ENCODE peak calls at places on chromosomes 1 and 21, in nine cellular contexts. U is gastrocnemius medialis, K is K562, T is heart left ventricle, L is testis, J is GM12892, W is breast epithelium, V is right lobe of liver, Y is erythroblast. Q is an unnamed sample.

GRCh38 chr1:221435510-221435909 is 306.4 kb downstream of the DUSP10 start:
- DNase-seq in U (no peak), K (peak), T (no peak), L (no peak), J (peak), W (no peak), V (no peak), Y (peak), Q (peak)

GRCh38 chr1:225653463-225654276 is 747 bp upstream of the ENAH start:
- DNase-seq in U (peak), K (no peak), T (peak), L (peak), J (no peak), W (peak), V (peak), Y (peak), Q (peak)

GRCh38 chr1:28456078-28456477 is 49.8 kb upstream of the RCC1 start:
- DNase-seq in U (no peak), K (no peak), T (no peak), L (no peak), J (no peak), W (no peak), V (no peak), Y (no peak), Q (peak)

GRCh38 chr1:51768971-51769601 is 109.4 kb downstream of the NRDC start:
- DNase-seq in U (no peak), K (peak), T (no peak), L (peak), J (peak), W (no peak), V (no peak), Y (peak), Q (peak)

GRCh38 chr1:55827350-55827749 is 612.2 kb upstream of the USP24 start:
- DNase-seq in U (no peak), K (no peak), T (no peak), L (no peak), J (no peak), W (no peak), V (no peak), Y (no peak), Q (peak)

GRCh38 chr1:115062542-115063004 is 26.7 kb downstream of the TSPAN2 start:
- DNase-seq in U (peak), K (no peak), T (peak), L (no peak), J (peak), W (peak), V (peak), Y (no peak), Q (peak)

GRCh38 chr1:200379431-200379755 is 30.4 kb downstream of the ZNF281 start:
- DNase-seq in U (no peak), K (no peak), T (no peak), L (no peak), J (no peak), W (no peak), V (no peak), Y (no peak), Q (peak)

GRCh38 chr21:38825901-38826300 is 20.2 kb downstream of the ETS2 start:
- DNase-seq in U (no peak), K (no peak), T (no peak), L (no peak), J (no peak), W (no peak), V (no peak), Y (no peak), Q (no peak)

GRCh38 chr1:109567823-109568222 is 19.4 kb downstream of the GNAI3 start:
- DNase-seq in U (no peak), K (no peak), T (no peak), L (no peak), J (no peak), W (no peak), V (no peak), Y (no peak), Q (no peak)

GRCh38 chr1:52204696-52205095 is 62.8 kb downstream of the ZFYVE9 start:
- DNase-seq in U (no peak), K (no peak), T (no peak), L (no peak), J (no peak), W (no peak), V (no peak), Y (no peak), Q (no peak)

GRCh38 chr1:209643295-209644020 is 8.8 kb downstream of the LAMB3 start:
- DNase-seq in U (peak), K (no peak), T (no peak), L (peak), J (no peak), W (no peak), V (no peak), Y (peak), Q (no peak)

GRCh38 chr1:204410764-204411450 is 710 bp downstream of the PPP1R15B start:
- DNase-seq in U (peak), K (peak), T (no peak), L (peak), J (peak), W (peak), V (peak), Y (peak), Q (peak)

GRCh38 chr1:14924012-14924452 is 229.5 kb upstream of the TMEM51 start:
- DNase-seq in U (peak), K (peak), T (peak), L (peak), J (peak), W (peak), V (peak), Y (peak), Q (peak)

GRCh38 chr1:19739628-19740027 is 60.1 kb downstream of the TMCO4 start:
- DNase-seq in U (no peak), K (no peak), T (no peak), L (no peak), J (no peak), W (no peak), V (peak), Y (no peak), Q (no peak)

DNA sequence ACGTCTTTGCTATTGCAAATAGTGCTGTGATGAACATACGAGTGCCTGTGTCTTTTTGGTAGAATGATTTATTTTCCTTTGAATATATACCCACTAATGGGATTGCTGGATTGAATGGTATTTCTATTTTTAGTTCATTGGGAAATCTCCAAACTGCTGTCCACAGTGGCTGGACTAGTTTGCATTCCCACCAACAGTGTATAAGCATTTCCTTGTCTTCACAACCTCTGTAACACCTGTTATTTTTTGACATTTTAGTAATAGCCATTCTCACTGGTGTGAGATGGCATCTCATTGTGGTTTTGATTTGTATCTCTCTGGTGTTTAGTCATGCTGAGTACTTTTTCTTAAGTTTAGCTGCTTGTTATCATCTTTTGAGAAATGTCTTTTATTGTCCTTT is 215.0 kb downstream of the FMN2 start:
- DNase-seq in U (no peak), K (no peak), T (no peak), L (no peak), J (no peak), W (no peak), V (no peak), Y (no peak), Q (no peak)
- TF ChIP-seq POLR2A in U (no peak), K (no peak), T (no peak), L (no peak), J (no peak), W (no peak), V (no peak), Y (no peak), Q (no peak)

GRCh38 chr1:26036756-26037281 is 9.1 kb downstream of the SLC30A2 start:
- DNase-seq in U (no peak), K (no peak), T (no peak), L (no peak), J (no peak), W (no peak), V (no peak), Y (no peak), Q (no peak)

GRCh38 chr1:26035959-26036755 is 9.8 kb downstream of the SLC30A2 start:
- DNase-seq in U (peak), K (peak), T (peak), L (peak), J (peak), W (peak), V (peak), Y (peak), Q (peak)

GRCh38 chr1:26037904-26038303 is 8.0 kb downstream of the SLC30A2 start:
- DNase-seq in U (peak), K (no peak), T (no peak), L (no peak), J (no peak), W (no peak), V (no peak), Y (no peak), Q (no peak)

GRCh38 chr1:26034504-26035202 is 11.3 kb downstream of the SLC30A2 start:
- DNase-seq in U (no peak), K (no peak), T (no peak), L (no peak), J (no peak), W (no peak), V (no peak), Y (no peak), Q (no peak)

GRCh38 chr1:26035203-26035958 is 10.5 kb downstream of the SLC30A2 start:
- DNase-seq in U (peak), K (peak), T (peak), L (peak), J (peak), W (peak), V (peak), Y (peak), Q (peak)
- TF ChIP-seq POLR2A in U (peak), K (peak), T (peak), L (no peak), J (no peak), W (peak), V (peak), Y (peak), Q (no peak)

GRCh38 chr1:157045251-157046218 is at the start of gene ARHGEF11:
- DNase-seq in U (peak), K (peak), T (peak), L (peak), J (peak), W (peak), V (peak), Y (peak), Q (peak)
- TF ChIP-seq POLR2A in U (peak), K (no peak), T (no peak), L (no peak), J (no peak), W (no peak), V (peak), Y (peak), Q (peak)

GRCh38 chr1:155172732-155173477 is at the start of gene KRTCAP2:
- DNase-seq in U (peak), K (peak), T (peak), L (peak), J (peak), W (peak), V (peak), Y (peak), Q (peak)
- TF ChIP-seq POLR2A in U (peak), K (peak), T (no peak), L (no peak), J (peak), W (peak), V (peak), Y (peak), Q (peak)

GRCh38 chr1:48469616-48470500 is 2.1 kb downstream of the SPATA6 start:
- DNase-seq in U (peak), K (no peak), T (peak), L (peak), J (no peak), W (peak), V (no peak), Y (no peak), Q (no peak)
- TF ChIP-seq POLR2A in U (no peak), K (no peak), T (no peak), L (no peak), J (no peak), W (no peak), V (no peak), Y (no peak), Q (no peak)

GRCh38 chr1:167893798-167894197 is 20.1 kb downstream of the ADCY10 start:
- DNase-seq in U (no peak), K (no peak), T (no peak), L (no peak), J (no peak), W (no peak), V (no peak), Y (no peak), Q (no peak)
- TF ChIP-seq POLR2A in U (no peak), K (no peak), T (no peak), L (no peak), J (no peak), W (no peak), V (no peak), Y (no peak), Q (no peak)

DNA sequence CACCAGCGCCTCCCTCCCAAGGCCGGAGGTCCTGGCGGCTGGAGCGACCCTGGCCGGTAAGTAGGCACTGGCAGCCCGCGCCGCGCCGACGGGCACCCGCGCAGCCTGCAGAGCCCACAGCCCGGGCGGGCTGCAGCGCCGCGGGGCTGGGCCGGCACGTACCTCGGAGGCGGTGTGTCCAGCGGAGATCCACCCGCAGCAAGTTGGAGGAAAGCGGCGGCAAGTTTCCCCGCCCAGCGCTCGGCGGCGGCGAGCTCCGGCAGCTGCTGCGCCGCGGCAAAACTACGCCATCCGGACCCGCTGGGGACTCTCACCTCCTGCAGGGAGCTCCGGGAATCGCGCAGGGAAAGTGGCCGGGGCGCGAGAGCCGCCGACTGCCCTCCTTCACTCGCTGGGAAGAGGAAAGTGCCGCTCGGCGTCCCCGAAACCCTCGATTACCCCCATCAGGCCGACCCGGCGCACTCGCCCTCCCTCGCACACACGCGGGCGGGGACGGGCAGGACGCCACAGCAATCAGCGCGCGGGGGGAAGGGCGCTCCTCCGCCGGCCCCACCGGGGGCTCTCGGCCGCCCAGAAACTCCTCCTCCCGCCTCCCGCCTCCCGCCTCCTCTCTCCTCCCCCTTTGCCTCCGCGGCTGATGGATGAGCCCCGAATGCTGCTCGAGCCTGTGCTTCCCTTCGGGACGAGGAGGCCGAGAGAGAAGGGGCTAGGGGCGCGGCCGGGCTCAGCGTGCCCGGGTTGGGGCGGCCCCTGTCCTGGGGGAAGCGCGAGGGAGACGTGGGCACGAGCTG is at the start of gene TGFBR3:
- DNase-seq in U (peak), K (peak), T (peak), L (peak), J (peak), W (peak), V (peak), Y (peak), Q (peak)
- TF ChIP-seq POLR2A in U (peak), K (peak), T (no peak), L (no peak), J (peak), W (peak), V (peak), Y (no peak), Q (peak)

GRCh38 chr1:78088486-78088885 is 42.7 kb downstream of the GIPC2 start:
- DNase-seq in U (no peak), K (no peak), T (no peak), L (no peak), J (no peak), W (no peak), V (no peak), Y (no peak), Q (no peak)
- TF ChIP-seq POLR2A in U (no peak), K (no peak), T (no peak), L (no peak), J (no peak), W (no peak), V (no peak), Y (no peak), Q (no peak)

GRCh38 chr1:2190491-2190976 is 4.0 kb downstream of the FAAP20 start:
- DNase-seq in U (no peak), K (no peak), T (no peak), L (no peak), J (no peak), W (peak), V (no peak), Y (no peak), Q (no peak)
- TF ChIP-seq POLR2A in U (peak), K (no peak), T (no peak), L (no peak), J (no peak), W (no peak), V (no peak), Y (no peak), Q (no peak)

GRCh38 chr1:27341525-27342252 is at the start of gene SYTL1:
- DNase-seq in U (no peak), K (peak), T (peak), L (no peak), J (peak), W (peak), V (no peak), Y (peak), Q (peak)
- TF ChIP-seq POLR2A in U (no peak), K (no peak), T (no peak), L (no peak), J (no peak), W (no peak), V (no peak), Y (peak), Q (no peak)

Q was measured in H54.